ENCODE peak calls at places on chromosome 2, in nine cellular contexts. One of them, this sample, is unnamed.

GRCh38 chr2:119158563-119159347 is at the start of gene C1QL2:
- DNase-seq in Peyer's patch: no peak
- DNase-seq in A673: peak
- DNase-seq in upper lobe of right lung: no peak
- DNase-seq in AG10803: no peak
- DNase-seq in left ventricle myocardium inferior: no peak
- DNase-seq in uterus: no peak
- DNase-seq in choroid plexus epithelial cell: no peak
- DNase-seq in AG04450: no peak
- DNase-seq in this sample: no peak

GRCh38 chr2:86221066-86221684 is 21.9 kb downstream of the MRPL35 start:
- DNase-seq in left ventricle myocardium inferior: no peak
- DNase-seq in A673: peak
- DNase-seq in AG04450: no peak
- DNase-seq in choroid plexus epithelial cell: peak
- DNase-seq in Peyer's patch: no peak
- DNase-seq in uterus: peak
- DNase-seq in upper lobe of right lung: no peak
- DNase-seq in AG10803: peak
- DNase-seq in this sample: no peak

GRCh38 chr2:43169091-43169936 is 57.1 kb downstream of the ZFP36L2 start:
- DNase-seq in choroid plexus epithelial cell: no peak
- DNase-seq in AG10803: no peak
- DNase-seq in Peyer's patch: peak
- DNase-seq in A673: no peak
- DNase-seq in left ventricle myocardium inferior: no peak
- DNase-seq in upper lobe of right lung: peak
- DNase-seq in uterus: peak
- DNase-seq in AG04450: no peak
- DNase-seq in this sample: peak

GRCh38 chr2:112891333-112891950 is 19.5 kb upstream of the IL37 start:
- DNase-seq in left ventricle myocardium inferior: no peak
- DNase-seq in choroid plexus epithelial cell: no peak
- DNase-seq in AG04450: no peak
- DNase-seq in uterus: no peak
- DNase-seq in upper lobe of right lung: no peak
- DNase-seq in A673: no peak
- DNase-seq in Peyer's patch: no peak
- DNase-seq in AG10803: no peak
- DNase-seq in this sample: no peak

GRCh38 chr2:215836881-215837280 is 176.5 kb downstream of the MREG start:
- DNase-seq in Peyer's patch: no peak
- DNase-seq in upper lobe of right lung: no peak
- DNase-seq in AG04450: no peak
- DNase-seq in choroid plexus epithelial cell: no peak
- DNase-seq in uterus: no peak
- DNase-seq in A673: no peak
- DNase-seq in left ventricle myocardium inferior: no peak
- DNase-seq in AG10803: no peak
- DNase-seq in this sample: no peak

GRCh38 chr2:8004250-8004681 is 677.6 kb upstream of the ID2 start:
- DNase-seq in choroid plexus epithelial cell: peak
- DNase-seq in upper lobe of right lung: no peak
- DNase-seq in A673: peak
- DNase-seq in AG04450: peak
- DNase-seq in uterus: peak
- DNase-seq in AG10803: peak
- DNase-seq in left ventricle myocardium inferior: no peak
- DNase-seq in Peyer's patch: no peak
- DNase-seq in this sample: no peak

GRCh38 chr2:167750675-167751074 is 496.7 kb downstream of the STK39 start:
- DNase-seq in uterus: no peak
- DNase-seq in left ventricle myocardium inferior: no peak
- DNase-seq in AG04450: no peak
- DNase-seq in A673: no peak
- DNase-seq in Peyer's patch: no peak
- DNase-seq in AG10803: no peak
- DNase-seq in choroid plexus epithelial cell: no peak
- DNase-seq in upper lobe of right lung: no peak
- DNase-seq in this sample: no peak

GRCh38 chr2:120094795-120095194 is 81.9 kb downstream of the EPB41L5 start:
- DNase-seq in AG10803: no peak
- DNase-seq in uterus: no peak
- DNase-seq in left ventricle myocardium inferior: no peak
- DNase-seq in Peyer's patch: no peak
- DNase-seq in AG04450: no peak
- DNase-seq in A673: no peak
- DNase-seq in upper lobe of right lung: no peak
- DNase-seq in choroid plexus epithelial cell: no peak
- DNase-seq in this sample: no peak

GRCh38 chr2:3601561-3602271 is 6.8 kb downstream of the COLEC11 start:
- DNase-seq in A673: peak
- DNase-seq in Peyer's patch: no peak
- DNase-seq in upper lobe of right lung: no peak
- DNase-seq in AG04450: no peak
- DNase-seq in left ventricle myocardium inferior: no peak
- DNase-seq in uterus: no peak
- DNase-seq in choroid plexus epithelial cell: no peak
- DNase-seq in AG10803: no peak
- DNase-seq in this sample: no peak

GRCh38 chr2:62663443-62663842 is 42.1 kb upstream of the EHBP1 start:
- DNase-seq in AG10803: peak
- DNase-seq in Peyer's patch: no peak
- DNase-seq in upper lobe of right lung: no peak
- DNase-seq in left ventricle myocardium inferior: no peak
- DNase-seq in uterus: peak
- DNase-seq in choroid plexus epithelial cell: peak
- DNase-seq in A673: no peak
- DNase-seq in AG04450: peak
- DNase-seq in this sample: no peak

DNA sequence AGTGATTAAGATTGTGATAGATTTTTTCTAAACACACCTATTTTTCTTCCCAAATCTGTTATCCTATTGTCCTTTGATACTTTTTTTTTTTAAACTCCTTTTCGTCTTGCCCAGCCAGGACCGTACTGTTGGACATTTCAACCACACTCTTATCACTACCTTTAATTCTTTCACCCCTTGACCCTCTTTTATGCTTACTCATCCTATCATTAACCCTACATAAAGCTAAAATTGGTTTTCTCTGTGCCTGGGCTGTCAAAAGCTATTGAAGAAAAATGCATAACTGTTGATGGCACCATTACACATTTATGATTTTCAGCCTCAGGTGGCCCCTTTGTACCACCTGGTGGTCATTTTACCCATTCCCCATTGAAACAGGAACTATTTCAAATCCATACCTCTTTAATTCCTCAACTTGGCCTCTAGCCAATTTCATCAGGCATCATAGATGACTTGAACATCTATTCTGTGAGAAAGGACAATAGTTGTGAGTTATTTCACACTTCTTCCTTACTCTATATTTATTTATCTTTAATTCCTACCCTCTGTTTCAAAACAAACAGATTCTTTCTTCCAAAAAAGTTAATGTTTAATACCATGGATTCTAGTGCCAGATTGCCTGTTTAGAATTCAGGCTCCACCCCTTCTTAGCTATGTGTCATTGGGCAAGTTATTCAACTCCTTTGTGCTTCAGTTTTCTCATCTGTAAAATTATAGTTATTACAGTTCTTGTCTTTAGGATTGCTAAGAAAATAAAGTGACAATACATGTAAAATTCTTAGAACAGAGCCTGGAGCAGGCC is 258.6 kb downstream of the CAMKMT start:
- DNase-seq in choroid plexus epithelial cell: no peak
- DNase-seq in A673: no peak
- DNase-seq in left ventricle myocardium inferior: no peak
- DNase-seq in uterus: no peak
- DNase-seq in AG10803: no peak
- DNase-seq in Peyer's patch: no peak
- DNase-seq in upper lobe of right lung: no peak
- DNase-seq in AG04450: no peak
- DNase-seq in this sample: no peak
- TF ChIP-seq CTCF in choroid plexus epithelial cell: no peak
- TF ChIP-seq CTCF in A673: no peak
- TF ChIP-seq CTCF in left ventricle myocardium inferior: no peak
- TF ChIP-seq CTCF in uterus: no peak
- TF ChIP-seq CTCF in AG10803: no peak
- TF ChIP-seq CTCF in Peyer's patch: no peak
- TF ChIP-seq CTCF in upper lobe of right lung: no peak
- TF ChIP-seq CTCF in AG04450: no peak
- TF ChIP-seq CTCF in this sample: no peak

DNA sequence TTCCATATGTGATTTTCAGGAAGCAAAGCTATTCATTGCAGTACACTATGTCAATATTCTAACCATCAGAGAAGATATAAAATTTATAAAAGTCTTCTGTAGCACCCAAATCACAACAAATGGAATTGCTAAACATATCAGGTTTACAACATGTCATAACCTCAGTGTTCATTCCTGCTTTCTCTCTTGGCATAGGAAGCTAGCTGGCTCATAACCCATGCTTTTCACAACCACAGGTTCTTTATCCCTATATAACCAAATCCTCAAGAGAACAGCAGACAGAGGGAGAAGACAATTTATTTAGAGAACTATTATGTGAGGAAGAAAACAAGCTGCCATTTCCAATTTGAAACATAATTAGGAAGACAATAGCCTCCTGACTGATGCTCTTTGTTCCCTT is 997.0 kb upstream of the ACVR2A start:
- DNase-seq in uterus: no peak
- DNase-seq in left ventricle myocardium inferior: no peak
- DNase-seq in A673: no peak
- DNase-seq in upper lobe of right lung: no peak
- DNase-seq in AG04450: no peak
- DNase-seq in Peyer's patch: no peak
- DNase-seq in AG10803: no peak
- DNase-seq in choroid plexus epithelial cell: no peak
- DNase-seq in this sample: no peak
- H3K4me3 ChIP-seq in uterus: no peak
- H3K4me3 ChIP-seq in left ventricle myocardium inferior: no peak
- H3K4me3 ChIP-seq in A673: no peak
- H3K4me3 ChIP-seq in upper lobe of right lung: no peak
- H3K4me3 ChIP-seq in AG04450: no peak
- H3K4me3 ChIP-seq in Peyer's patch: no peak
- H3K4me3 ChIP-seq in AG10803: no peak
- H3K4me3 ChIP-seq in choroid plexus epithelial cell: no peak
- H3K4me3 ChIP-seq in this sample: no peak

GRCh38 chr2:102522169-102522568 is 49.1 kb downstream of the SLC9A4 start:
- DNase-seq in choroid plexus epithelial cell: no peak
- DNase-seq in uterus: no peak
- DNase-seq in left ventricle myocardium inferior: no peak
- DNase-seq in Peyer's patch: no peak
- DNase-seq in AG10803: no peak
- DNase-seq in A673: no peak
- DNase-seq in upper lobe of right lung: no peak
- DNase-seq in AG04450: no peak
- DNase-seq in this sample: no peak
- TF ChIP-seq CTCF in choroid plexus epithelial cell: no peak
- TF ChIP-seq CTCF in uterus: no peak
- TF ChIP-seq CTCF in left ventricle myocardium inferior: no peak
- TF ChIP-seq CTCF in Peyer's patch: no peak
- TF ChIP-seq CTCF in AG10803: no peak
- TF ChIP-seq CTCF in A673: no peak
- TF ChIP-seq CTCF in upper lobe of right lung: no peak
- TF ChIP-seq CTCF in AG04450: no peak
- TF ChIP-seq CTCF in this sample: no peak

DNA sequence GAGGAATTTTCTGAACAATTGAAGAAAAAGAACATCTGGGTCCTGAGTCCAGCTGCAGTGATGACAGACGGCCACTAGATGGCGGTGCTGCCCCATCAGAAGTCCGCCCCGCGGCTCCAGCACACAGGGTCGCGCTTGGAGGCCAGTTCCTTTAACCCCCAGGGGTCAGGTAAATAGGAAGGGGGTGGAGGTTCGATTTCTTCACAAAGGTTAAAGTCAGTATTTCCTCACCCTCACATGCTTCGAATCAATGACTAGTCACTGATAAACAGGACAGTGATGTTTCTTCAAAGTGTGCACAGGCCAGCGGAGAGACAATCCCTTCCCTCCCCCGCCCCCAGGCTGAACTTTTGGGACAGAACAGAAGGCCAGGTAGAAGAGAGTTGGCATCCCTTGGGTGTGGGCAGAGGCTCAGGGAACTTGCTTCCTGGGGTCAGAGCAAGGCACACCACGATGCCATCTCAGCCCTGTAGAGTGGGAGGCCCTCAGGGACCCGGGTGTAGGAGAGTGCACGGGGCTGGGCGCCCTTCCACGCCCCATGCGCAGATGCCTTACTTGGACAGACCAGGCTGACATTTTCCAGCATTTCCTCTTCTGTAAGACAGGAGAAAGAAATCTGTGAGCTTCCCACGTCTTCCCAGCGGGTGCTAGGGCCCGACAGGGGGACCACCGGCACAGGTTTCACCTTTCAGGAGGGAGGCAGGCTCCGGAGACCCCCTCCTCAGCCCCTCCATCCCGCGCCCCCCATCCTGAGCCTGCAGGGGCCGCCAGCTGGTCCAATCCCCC is 722 bp downstream of the APOB start:
- DNase-seq in AG04450: peak
- DNase-seq in Peyer's patch: peak
- DNase-seq in choroid plexus epithelial cell: peak
- DNase-seq in A673: peak
- DNase-seq in uterus: peak
- DNase-seq in AG10803: peak
- DNase-seq in upper lobe of right lung: peak
- DNase-seq in left ventricle myocardium inferior: peak
- DNase-seq in this sample: peak
- H3K4me3 ChIP-seq in AG04450: no peak
- H3K4me3 ChIP-seq in Peyer's patch: peak
- H3K4me3 ChIP-seq in choroid plexus epithelial cell: no peak
- H3K4me3 ChIP-seq in A673: no peak
- H3K4me3 ChIP-seq in uterus: no peak
- H3K4me3 ChIP-seq in AG10803: no peak
- H3K4me3 ChIP-seq in upper lobe of right lung: no peak
- H3K4me3 ChIP-seq in left ventricle myocardium inferior: peak
- H3K4me3 ChIP-seq in this sample: no peak

GRCh38 chr2:128172191-128172590 is 81.2 kb downstream of the UGGT1 start:
- DNase-seq in choroid plexus epithelial cell: peak
- DNase-seq in AG10803: peak
- DNase-seq in left ventricle myocardium inferior: no peak
- DNase-seq in Peyer's patch: no peak
- DNase-seq in AG04450: no peak
- DNase-seq in uterus: no peak
- DNase-seq in upper lobe of right lung: no peak
- DNase-seq in A673: no peak
- DNase-seq in this sample: no peak
- TF ChIP-seq CTCF in choroid plexus epithelial cell: peak
- TF ChIP-seq CTCF in AG10803: peak
- TF ChIP-seq CTCF in left ventricle myocardium inferior: peak
- TF ChIP-seq CTCF in Peyer's patch: no peak
- TF ChIP-seq CTCF in AG04450: peak
- TF ChIP-seq CTCF in uterus: no peak
- TF ChIP-seq CTCF in upper lobe of right lung: no peak
- TF ChIP-seq CTCF in A673: peak
- TF ChIP-seq CTCF in this sample: no peak